ENCODE peak calls at places on chromosomes 4 and X, in eight cellular contexts. F is A549, W is suprapubic skin, X is right lobe of liver, I is HepG2, B is lower leg skin, K is transverse colon, Y is ovary. J is an unnamed sample.

GRCh38 chr4:26132858-26133257 is 188.0 kb upstream of the RBPJ start:
- DNase-seq in F (no peak), W (no peak), X (no peak), I (peak), B (no peak), K (no peak), Y (no peak), J (no peak)

GRCh38 chr4:107862658-107863057 is 37.9 kb downstream of the SGMS2 start:
- DNase-seq in F (peak), W (no peak), X (no peak), I (peak), B (no peak), K (peak), Y (no peak), J (no peak)

GRCh38 chr4:100935090-100935489 is 412.2 kb downstream of the PPP3CA start:
- DNase-seq in F (peak), W (no peak), X (no peak), I (no peak), B (no peak), K (no peak), Y (no peak), J (no peak)

GRCh38 chr4:102625232-102625930 is 124.2 kb downstream of the NFKB1 start:
- DNase-seq in F (peak), W (no peak), X (no peak), I (peak), B (peak), K (peak), Y (peak), J (peak)

GRCh38 chr4:86944964-86945781 is 10.4 kb downstream of the AFF1 start:
- DNase-seq in F (no peak), W (no peak), X (no peak), I (no peak), B (no peak), K (no peak), Y (no peak), J (no peak)

GRCh38 chr4:15654556-15655222 is 468 bp downstream of the FBXL5 start:
- DNase-seq in F (peak), W (peak), X (peak), I (peak), B (peak), K (peak), Y (peak), J (peak)

GRCh38 chr4:36351082-36351666 is 69.8 kb downstream of the DTHD1 start:
- DNase-seq in F (peak), W (no peak), X (peak), I (peak), B (no peak), K (peak), Y (no peak), J (peak)

GRCh38 chr4:124710253-124710849 is 2.2 kb downstream of the ANKRD50 start:
- DNase-seq in F (no peak), W (no peak), X (no peak), I (no peak), B (no peak), K (no peak), Y (no peak), J (no peak)

GRCh38 chrX:27924718-27925117 is 56.5 kb downstream of the DCAF8L1 start:
- DNase-seq in F (no peak), W (no peak), X (no peak), I (no peak), B (no peak), K (no peak), Y (no peak), J (no peak)

GRCh38 chr4:16337936-16338335 is 111.7 kb upstream of the TAPT1 start:
- DNase-seq in F (no peak), W (no peak), X (no peak), I (no peak), B (no peak), K (no peak), Y (no peak), J (no peak)

GRCh38 chr4:4569036-4569435 is 27.2 kb upstream of the STX18 start:
- DNase-seq in F (no peak), W (no peak), X (no peak), I (no peak), B (no peak), K (no peak), Y (no peak), J (no peak)

GRCh38 chr4:111040904-111041303 is 418.0 kb upstream of the PITX2 start:
- DNase-seq in F (no peak), W (no peak), X (no peak), I (no peak), B (no peak), K (no peak), Y (no peak), J (no peak)

GRCh38 chr4:147587061-147587460 is 30.1 kb upstream of the TMEM184C start:
- DNase-seq in F (no peak), W (no peak), X (no peak), I (no peak), B (no peak), K (no peak), Y (no peak), J (no peak)

GRCh38 chrX:16282209-16282608 is 114.9 kb downstream of the MAGEB17 start:
- DNase-seq in F (no peak), W (no peak), X (no peak), I (no peak), B (no peak), K (no peak), Y (no peak), J (peak)

GRCh38 chrX:16278927-16279326 is 111.6 kb downstream of the MAGEB17 start:
- DNase-seq in F (peak), W (no peak), X (no peak), I (no peak), B (no peak), K (no peak), Y (no peak), J (no peak)
- TF ChIP-seq CTCF in F (no peak), W (no peak), X (no peak), I (peak), B (no peak), K (no peak), Y (no peak), J (no peak)

DNA sequence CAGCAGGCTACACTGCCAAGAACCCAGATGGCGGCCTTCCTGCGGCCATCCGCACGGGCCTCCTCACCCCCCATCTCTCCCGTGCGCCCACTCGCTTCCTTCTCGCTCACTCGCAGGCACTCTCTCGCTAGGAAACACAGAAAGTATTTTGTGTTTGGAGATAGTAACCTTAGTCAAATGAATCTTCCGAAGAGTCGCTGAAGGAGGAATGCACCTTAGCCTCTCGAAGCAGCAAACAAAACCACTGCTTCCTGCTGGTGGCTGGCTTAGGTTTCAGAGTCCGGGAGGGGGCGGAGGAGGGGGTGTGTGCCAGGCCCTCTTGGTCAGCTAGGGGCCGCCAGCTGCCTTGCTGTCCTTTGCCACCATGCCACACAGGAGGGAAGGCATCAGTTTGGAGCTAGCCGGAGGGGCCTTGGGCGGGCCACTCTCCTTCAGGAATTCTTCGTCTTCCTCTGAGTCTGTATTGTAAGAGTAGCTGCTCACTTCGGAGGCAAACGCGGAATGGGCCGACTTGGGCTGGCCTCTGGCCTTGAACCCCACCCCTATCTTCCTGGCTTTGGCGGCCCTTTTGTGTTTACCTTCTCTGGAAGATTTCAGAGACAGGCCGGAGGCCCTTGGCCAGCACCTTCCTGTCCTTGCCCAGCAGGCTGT is 73.2 kb upstream of the UCP1 start:
- DNase-seq in F (no peak), W (no peak), X (peak), I (peak), B (no peak), K (no peak), Y (peak), J (no peak)
- TF ChIP-seq POLR2A in F (no peak), W (no peak), X (no peak), I (peak), B (no peak), K (no peak), Y (no peak), J (no peak)

DNA sequence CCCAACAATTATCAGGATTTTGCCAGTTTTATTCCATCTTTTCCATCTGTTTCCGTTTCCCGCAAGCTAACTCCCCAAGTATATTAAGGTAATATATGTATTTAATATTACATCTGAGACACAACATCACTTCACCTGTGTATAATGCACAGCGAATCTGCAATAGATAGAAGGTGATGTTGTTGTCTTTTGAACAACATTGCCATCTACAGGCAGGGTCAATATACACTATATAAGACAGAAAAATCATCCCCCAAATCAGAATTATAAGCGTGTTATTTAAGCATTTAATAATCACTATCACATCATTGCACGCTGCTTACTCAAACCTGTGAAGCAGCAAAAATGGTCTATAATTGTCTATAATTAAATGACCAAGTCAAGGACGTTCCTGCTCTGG is 1115.5 kb downstream of the NLGN4X start:
- DNase-seq in F (peak), W (no peak), X (no peak), I (no peak), B (no peak), K (no peak), Y (no peak), J (no peak)
- TF ChIP-seq CTCF in F (peak), W (no peak), X (no peak), I (no peak), B (no peak), K (no peak), Y (no peak), J (peak)

GRCh38 chr4:52715255-52715897 is 35.8 kb downstream of the ERVMER34-1 start:
- DNase-seq in F (no peak), W (no peak), X (no peak), I (no peak), B (no peak), K (no peak), Y (no peak), J (no peak)
- TF ChIP-seq POLR2A in F (no peak), W (no peak), X (no peak), I (no peak), B (no peak), K (no peak), Y (no peak), J (no peak)

GRCh38 chr4:13860126-13860525 is 232.6 kb upstream of the BOD1L1 start:
- DNase-seq in F (no peak), W (no peak), X (no peak), I (peak), B (no peak), K (no peak), Y (no peak), J (no peak)
- TF ChIP-seq CTCF in F (no peak), W (no peak), X (no peak), I (peak), B (no peak), K (no peak), Y (no peak), J (no peak)

GRCh38 chr4:142121951-142122350 is 485.6 kb downstream of the IL15 start:
- DNase-seq in F (no peak), W (no peak), X (no peak), I (no peak), B (no peak), K (no peak), Y (no peak), J (no peak)

GRCh38 chr4:142121448-142121847 is 485.1 kb downstream of the IL15 start:
- DNase-seq in F (no peak), W (no peak), X (no peak), I (no peak), B (no peak), K (no peak), Y (no peak), J (no peak)

GRCh38 chr4:142126890-142127497 is 490.6 kb downstream of the IL15 start:
- DNase-seq in F (peak), W (no peak), X (no peak), I (peak), B (no peak), K (peak), Y (peak), J (no peak)

GRCh38 chr4:142128529-142128928 is 492.1 kb downstream of the IL15 start:
- DNase-seq in F (no peak), W (no peak), X (no peak), I (no peak), B (no peak), K (no peak), Y (peak), J (peak)

DNA sequence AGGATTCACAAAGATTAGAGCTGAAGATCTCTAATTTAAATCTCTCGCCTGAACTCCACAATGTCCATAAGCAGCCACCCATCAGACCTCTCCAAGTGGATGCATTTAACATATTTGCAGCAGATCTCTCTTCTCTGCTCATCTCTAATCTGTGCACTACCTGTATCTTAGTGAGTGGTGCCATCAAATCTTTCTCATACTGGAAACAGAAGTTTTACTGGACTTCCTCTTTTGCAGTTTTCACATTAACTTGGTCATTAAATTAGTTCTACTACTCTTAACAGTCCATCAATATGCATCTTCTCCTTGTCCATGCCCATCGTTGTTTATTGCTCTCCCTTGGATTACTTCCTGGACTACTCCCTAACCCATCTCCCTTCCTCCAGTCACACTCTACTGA is 488.5 kb downstream of the IL15 start:
- DNase-seq in F (no peak), W (no peak), X (no peak), I (no peak), B (no peak), K (no peak), Y (no peak), J (no peak)
- TF ChIP-seq POLR2A in F (no peak), W (no peak), X (no peak), I (no peak), B (no peak), K (no peak), Y (no peak), J (no peak)

GRCh38 chr4:67674098-67674497 is 26.9 kb downstream of the UBA6 start:
- DNase-seq in F (peak), W (no peak), X (no peak), I (peak), B (no peak), K (no peak), Y (no peak), J (no peak)
- TF ChIP-seq CTCF in F (no peak), W (no peak), X (no peak), I (no peak), B (no peak), K (no peak), Y (no peak), J (no peak)

DNA sequence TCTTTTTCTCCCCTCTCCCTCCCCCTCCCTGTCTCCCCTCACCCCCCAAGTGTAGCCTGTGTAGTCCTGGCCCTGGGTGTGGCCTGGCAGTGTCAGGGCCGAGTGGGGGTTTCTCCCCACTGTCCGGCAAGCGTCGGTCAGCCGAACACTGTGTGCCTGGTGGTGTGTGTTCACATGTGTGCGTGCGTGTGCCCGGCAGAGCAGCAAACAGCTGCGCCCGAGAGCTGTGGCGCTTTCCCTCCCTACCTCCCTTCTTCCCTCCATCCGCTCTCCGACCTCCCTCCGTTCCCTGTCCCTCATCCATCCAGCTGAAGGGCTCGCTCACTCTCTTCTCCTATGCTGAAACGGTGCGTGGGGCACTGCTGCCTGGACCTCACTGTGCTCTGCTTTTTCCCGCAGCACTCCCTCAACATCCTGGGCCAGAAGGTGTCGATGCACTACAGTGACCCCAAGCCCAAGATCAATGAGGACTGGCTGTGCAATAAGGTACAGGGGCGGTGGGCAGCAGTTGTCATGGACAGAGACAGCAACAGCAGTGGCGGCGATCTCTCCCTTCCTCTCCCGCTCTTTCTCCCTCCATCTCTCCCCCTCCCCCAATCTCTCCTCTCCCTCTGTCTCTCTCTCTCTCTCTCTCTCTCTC is 17.4 kb upstream of the UBA1 start:
- DNase-seq in F (no peak), W (peak), X (peak), I (no peak), B (peak), K (no peak), Y (peak), J (peak)
- TF ChIP-seq POLR2A in F (no peak), W (no peak), X (no peak), I (no peak), B (no peak), K (no peak), Y (no peak), J (no peak)

GRCh38 chr4:77956917-77957316 is 94.3 kb downstream of the MRPL1 start:
- DNase-seq in F (no peak), W (no peak), X (no peak), I (no peak), B (no peak), K (no peak), Y (no peak), J (no peak)
- TF ChIP-seq CTCF in F (no peak), W (no peak), X (no peak), I (no peak), B (no peak), K (no peak), Y (no peak), J (no peak)

J was measured in heart left ventricle.